ENCODE peak calls at places on chromosome 18, in four cellular contexts. I is prostate gland, J is PC-3, X is heart right ventricle. D is an unnamed sample. For H3K36me3, the result is how much of the 10 kb centered on the place peaks cover.

GRCh38 chr18:77899972-77900754 is 650.5 kb downstream of the GALR1 start:
- DNase-seq in I (no peak), J (peak), X (no peak), D (no peak)

GRCh38 chr18:78979058-78979680 is 449 bp upstream of the SALL3 start:
- DNase-seq in I (peak), J (no peak), X (no peak), D (no peak)

GRCh38 chr18:38654966-38655365 is 1089.4 kb upstream of the CELF4 start:
- DNase-seq in I (no peak), J (no peak), X (no peak), D (no peak)

GRCh38 chr18:23912356-23912755 is 102.2 kb upstream of the TTC39C start:
- DNase-seq in I (no peak), J (peak), X (no peak), D (no peak)

GRCh38 chr18:61703508-61703907 is 189.3 kb downstream of the RNF152 start:
- DNase-seq in I (no peak), J (no peak), X (no peak), D (no peak)

GRCh38 chr18:71682591-71682990 is 861.6 kb downstream of the CBLN2 start:
- DNase-seq in I (no peak), J (peak), X (no peak), D (no peak)

GRCh38 chr18:31057031-31057430 is 14.5 kb upstream of the DSC3 start:
- DNase-seq in I (no peak), J (no peak), X (no peak), D (no peak)

GRCh38 chr18:58998421-58999203 is 133.9 kb downstream of the ZNF532 start:
- DNase-seq in I (no peak), J (peak), X (peak), D (no peak)

GRCh38 chr18:57027190-57027708 is 119.6 kb upstream of the BOD1L2 start:
- DNase-seq in I (no peak), J (no peak), X (no peak), D (no peak)

GRCh38 chr18:4106407-4107033 is 348.6 kb downstream of the DLGAP1 start:
- DNase-seq in I (peak), J (peak), X (peak), D (peak)

GRCh38 chr18:48314694-48315093 is 94.5 kb downstream of the ZBTB7C start:
- DNase-seq in I (no peak), J (no peak), X (no peak), D (no peak)

GRCh38 chr18:37701967-37702366 is 136.4 kb upstream of the CELF4 start:
- DNase-seq in I (no peak), J (no peak), X (no peak), D (no peak)

GRCh38 chr18:35641916-35642315 is 60.4 kb downstream of the GALNT1 start:
- DNase-seq in I (no peak), J (peak), X (no peak), D (no peak)

GRCh38 chr18:61738488-61738887 is 154.3 kb downstream of the RNF152 start:
- DNase-seq in I (no peak), J (peak), X (no peak), D (no peak)

GRCh38 chr18:11859903-11860407 is 8.7 kb downstream of the CHMP1B start:
- DNase-seq in I (no peak), J (peak), X (no peak), D (peak)

GRCh38 chr18:52670903-52671302 is 330.9 kb downstream of the DCC start:
- DNase-seq in I (peak), J (peak), X (no peak), D (no peak)

GRCh38 chr18:37714621-37715020 is 149.0 kb upstream of the CELF4 start:
- DNase-seq in I (no peak), J (no peak), X (no peak), D (no peak)

GRCh38 chr18:13611058-13611615 is 115.2 kb downstream of the FAM210A start:
- DNase-seq in I (no peak), J (no peak), X (peak), D (no peak)

GRCh38 chr18:58026395-58026794 is 17.6 kb upstream of the NEDD4L start:
- DNase-seq in I (no peak), J (peak), X (no peak), D (no peak)

GRCh38 chr18:26568513-26568912 is 20.2 kb upstream of the KCTD1 start:
- DNase-seq in I (no peak), J (no peak), X (no peak), D (no peak)

GRCh38 chr18:66280470-66280869 is 323.4 kb downstream of the CDH19 start:
- DNase-seq in I (no peak), J (no peak), X (peak), D (no peak)

GRCh38 chr18:27685807-27686412 is 491.0 kb downstream of the CDH2 start:
- DNase-seq in I (no peak), J (peak), X (no peak), D (no peak)

GRCh38 chr18:48541747-48542108 is 2.9 kb downstream of the CTIF start:
- DNase-seq in I (no peak), J (no peak), X (no peak), D (no peak)

GRCh38 chr18:13612111-13612997 is 114.0 kb downstream of the FAM210A start:
- DNase-seq in I (no peak), J (no peak), X (no peak), D (peak)

GRCh38 chr18:23334569-23334968 is 118.5 kb upstream of the RIOK3 start:
- DNase-seq in I (no peak), J (no peak), X (no peak), D (no peak)

GRCh38 chr18:23229472-23229871 is 94.2 kb downstream of the CABLES1 start:
- DNase-seq in I (no peak), J (no peak), X (no peak), D (no peak)

GRCh38 chr18:52045946-52046345 is 294.1 kb upstream of the DCC start:
- DNase-seq in I (no peak), J (no peak), X (no peak), D (no peak)

GRCh38 chr18:55950379-55951166 is 362.6 kb upstream of the TCF4 start:
- DNase-seq in I (no peak), J (no peak), X (no peak), D (no peak)
- H3K36me3 ChIP-seq in I (under half), J (under half), X (under half), D (under half)

GRCh38 chr18:68703326-68703725 is 11.6 kb downstream of the TMX3 start:
- DNase-seq in I (no peak), J (no peak), X (no peak), D (no peak)

GRCh38 chr18:68701353-68701752 is 13.6 kb downstream of the TMX3 start:
- DNase-seq in I (no peak), J (no peak), X (no peak), D (no peak)

DNA sequence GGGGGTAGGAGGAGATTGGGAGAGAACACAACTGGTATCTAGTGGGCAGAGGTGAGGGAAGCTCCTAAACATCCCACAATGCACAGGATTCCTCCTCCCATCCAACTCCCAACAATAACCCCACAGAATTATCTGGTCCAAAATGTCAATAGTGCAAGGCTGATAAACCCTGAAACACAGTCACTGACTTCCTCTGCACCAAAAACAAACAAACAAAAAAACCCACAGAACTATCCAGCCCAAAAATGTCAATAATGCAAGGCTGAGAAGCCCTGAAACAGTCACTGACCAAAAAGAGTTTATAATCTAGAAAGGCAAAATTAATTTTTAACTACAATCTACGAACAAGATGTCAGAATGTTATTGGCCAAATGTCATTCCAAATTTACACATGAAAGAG is 9.8 kb downstream of the TMX3 start:
- DNase-seq in I (no peak), J (no peak), X (no peak), D (no peak)
- H3K36me3 ChIP-seq in I (under half), J (under half), X (half or more), D (under half)

DNA sequence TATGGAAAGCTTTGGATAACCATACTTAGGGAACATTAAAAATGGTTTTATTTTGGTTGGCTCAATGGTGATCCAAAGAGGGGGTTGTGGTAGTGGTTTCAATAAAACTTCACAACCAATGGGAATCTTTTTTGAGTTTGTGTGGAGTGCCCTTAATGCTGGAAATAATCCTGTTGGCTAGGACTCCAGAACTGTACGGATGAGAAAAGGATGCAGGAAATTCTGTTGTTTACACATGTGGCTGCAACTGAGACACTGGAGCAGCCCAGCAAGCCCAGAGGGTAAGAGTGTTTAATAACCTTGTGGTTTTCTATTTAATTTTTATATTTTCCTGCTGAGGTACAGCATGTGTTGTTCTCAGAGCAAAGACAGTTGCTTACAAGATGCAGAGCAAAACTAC is at the start of gene CCDC102B:
- DNase-seq in I (no peak), J (peak), X (no peak), D (no peak)
- H3K36me3 ChIP-seq in I (under half), J (under half), X (under half), D (under half)

GRCh38 chr18:45876131-45876530 is 50.7 kb downstream of the SIGLEC15 start:
- DNase-seq in I (no peak), J (no peak), X (no peak), D (no peak)

GRCh38 chr18:45874501-45875184 is 49.2 kb downstream of the SIGLEC15 start:
- DNase-seq in I (no peak), J (no peak), X (no peak), D (no peak)

GRCh38 chr18:45877403-45877802 is 51.9 kb downstream of the SIGLEC15 start:
- DNase-seq in I (no peak), J (no peak), X (no peak), D (no peak)

DNA sequence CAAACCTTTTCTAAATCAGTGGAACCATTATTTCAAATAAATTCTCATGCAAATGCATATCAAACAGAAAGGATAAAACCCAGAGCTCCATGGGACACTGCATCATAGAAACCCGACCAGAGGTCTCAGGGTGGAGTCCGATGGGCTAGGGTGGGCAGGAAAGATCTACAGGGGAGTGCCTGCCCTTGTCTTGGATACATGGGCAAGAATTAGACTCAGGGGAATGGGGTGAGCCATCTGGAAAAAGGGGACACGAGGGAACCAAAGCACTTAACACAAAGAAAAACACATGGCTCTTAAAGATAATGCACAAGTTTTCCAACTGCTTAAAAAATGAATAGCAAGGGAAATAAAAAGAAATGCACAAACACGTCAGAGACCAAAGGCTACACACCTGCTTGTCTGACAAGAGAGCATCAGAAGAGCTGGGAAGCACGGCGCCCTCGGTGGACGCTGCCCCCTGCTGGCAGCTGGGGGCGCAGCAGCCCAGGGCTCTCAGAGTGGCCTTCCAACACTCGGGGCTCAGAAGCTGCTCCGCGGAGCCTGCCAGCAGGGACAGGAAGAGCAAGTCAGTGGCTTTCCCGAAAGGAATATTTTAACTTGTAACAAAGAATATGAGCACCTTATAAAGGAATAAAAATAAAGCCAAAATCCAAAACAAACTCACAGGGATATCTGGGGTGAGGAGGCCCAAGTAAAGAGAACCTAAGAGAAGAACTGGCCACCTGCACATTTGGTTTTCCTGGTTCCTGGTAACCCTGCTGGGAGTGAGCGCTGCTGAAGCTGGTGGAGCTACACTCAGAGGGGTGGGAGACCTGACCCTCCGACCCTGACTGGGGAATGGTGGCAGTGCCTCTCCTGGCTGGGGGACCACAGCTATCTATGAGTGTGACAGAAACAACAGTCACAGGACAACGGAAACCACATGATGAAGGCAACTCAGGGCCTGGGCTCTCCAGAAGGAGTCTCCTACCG is 54.5 kb downstream of the SIGLEC15 start:
- DNase-seq in I (peak), J (peak), X (peak), D (peak)
- H3K36me3 ChIP-seq in I (under half), J (under half), X (half or more), D (under half)

GRCh38 chr18:76885011-76885410 is 62.7 kb downstream of the ZNF236 start:
- DNase-seq in I (no peak), J (no peak), X (no peak), D (no peak)
- H3K36me3 ChIP-seq in I (under half), J (under half), X (half or more), D (under half)

D was measured in colonic mucosa.